ENCODE peak calls at places on chromosomes 6 and 20, in nine cellular contexts. One of them, this sample, is unnamed.

GRCh38 chr6:15659181-15659580 is 3.6 kb downstream of the DTNBP1 start:
- DNase-seq in right lobe of liver: no peak
- DNase-seq in neuronal stem cell: no peak
- DNase-seq in A549: no peak
- DNase-seq in AG04450: no peak
- DNase-seq in brain microvascular endothelial cell: no peak
- DNase-seq in uterus: no peak
- DNase-seq in PC-3: no peak
- DNase-seq in CD4-positive, CD25-positive, alpha-beta regulatory T cell: no peak
- DNase-seq in this sample: no peak

GRCh38 chr6:167707686-167708500 is 118.8 kb upstream of the AFDN start:
- DNase-seq in right lobe of liver: no peak
- DNase-seq in neuronal stem cell: no peak
- DNase-seq in A549: no peak
- DNase-seq in AG04450: no peak
- DNase-seq in brain microvascular endothelial cell: no peak
- DNase-seq in uterus: no peak
- DNase-seq in PC-3: no peak
- DNase-seq in CD4-positive, CD25-positive, alpha-beta regulatory T cell: no peak
- DNase-seq in this sample: no peak

GRCh38 chr6:37433657-37434271 is 743 bp downstream of the CMTR1 start:
- DNase-seq in right lobe of liver: peak
- DNase-seq in neuronal stem cell: no peak
- DNase-seq in A549: peak
- DNase-seq in AG04450: no peak
- DNase-seq in brain microvascular endothelial cell: peak
- DNase-seq in uterus: no peak
- DNase-seq in PC-3: no peak
- DNase-seq in CD4-positive, CD25-positive, alpha-beta regulatory T cell: peak
- DNase-seq in this sample: peak

GRCh38 chr20:45358282-45359068 is 4.5 kb upstream of the SYS1 start:
- DNase-seq in right lobe of liver: peak
- DNase-seq in neuronal stem cell: no peak
- DNase-seq in A549: no peak
- DNase-seq in AG04450: no peak
- DNase-seq in brain microvascular endothelial cell: peak
- DNase-seq in uterus: peak
- DNase-seq in PC-3: no peak
- DNase-seq in CD4-positive, CD25-positive, alpha-beta regulatory T cell: no peak
- DNase-seq in this sample: no peak

GRCh38 chr20:5122861-5123260 is 3.1 kb upstream of the PCNA start:
- DNase-seq in right lobe of liver: no peak
- DNase-seq in neuronal stem cell: no peak
- DNase-seq in A549: no peak
- DNase-seq in AG04450: no peak
- DNase-seq in brain microvascular endothelial cell: no peak
- DNase-seq in uterus: no peak
- DNase-seq in PC-3: no peak
- DNase-seq in CD4-positive, CD25-positive, alpha-beta regulatory T cell: no peak
- DNase-seq in this sample: no peak

GRCh38 chr6:21712213-21712612 is 118.7 kb downstream of the SOX4 start:
- DNase-seq in right lobe of liver: no peak
- DNase-seq in neuronal stem cell: no peak
- DNase-seq in A549: no peak
- DNase-seq in AG04450: no peak
- DNase-seq in brain microvascular endothelial cell: no peak
- DNase-seq in uterus: no peak
- DNase-seq in PC-3: no peak
- DNase-seq in CD4-positive, CD25-positive, alpha-beta regulatory T cell: no peak
- DNase-seq in this sample: no peak

GRCh38 chr6:130810307-130811030 is 16.7 kb upstream of the SMLR1 start:
- DNase-seq in right lobe of liver: no peak
- DNase-seq in neuronal stem cell: no peak
- DNase-seq in A549: no peak
- DNase-seq in AG04450: peak
- DNase-seq in brain microvascular endothelial cell: no peak
- DNase-seq in uterus: no peak
- DNase-seq in PC-3: no peak
- DNase-seq in CD4-positive, CD25-positive, alpha-beta regulatory T cell: no peak
- DNase-seq in this sample: no peak

GRCh38 chr6:32152414-32153251 is 894 bp upstream of the PRRT1 start:
- DNase-seq in right lobe of liver: no peak
- DNase-seq in neuronal stem cell: no peak
- DNase-seq in A549: no peak
- DNase-seq in AG04450: no peak
- DNase-seq in brain microvascular endothelial cell: peak
- DNase-seq in uterus: no peak
- DNase-seq in PC-3: no peak
- DNase-seq in CD4-positive, CD25-positive, alpha-beta regulatory T cell: no peak
- DNase-seq in this sample: no peak

GRCh38 chr20:49608752-49609670 is 41.1 kb upstream of the PTGIS start:
- DNase-seq in right lobe of liver: peak
- DNase-seq in neuronal stem cell: peak
- DNase-seq in A549: peak
- DNase-seq in AG04450: no peak
- DNase-seq in brain microvascular endothelial cell: peak
- DNase-seq in uterus: peak
- DNase-seq in PC-3: peak
- DNase-seq in CD4-positive, CD25-positive, alpha-beta regulatory T cell: peak
- DNase-seq in this sample: peak

GRCh38 chr20:47747663-47748031 is 37.6 kb downstream of the SULF2 start:
- DNase-seq in right lobe of liver: no peak
- DNase-seq in neuronal stem cell: no peak
- DNase-seq in A549: no peak
- DNase-seq in AG04450: no peak
- DNase-seq in brain microvascular endothelial cell: no peak
- DNase-seq in uterus: no peak
- DNase-seq in PC-3: no peak
- DNase-seq in CD4-positive, CD25-positive, alpha-beta regulatory T cell: no peak
- DNase-seq in this sample: no peak

GRCh38 chr6:30776361-30777223 is 32.2 kb upstream of the IER3 start:
- DNase-seq in right lobe of liver: no peak
- DNase-seq in neuronal stem cell: no peak
- DNase-seq in A549: no peak
- DNase-seq in AG04450: no peak
- DNase-seq in brain microvascular endothelial cell: no peak
- DNase-seq in uterus: no peak
- DNase-seq in PC-3: no peak
- DNase-seq in CD4-positive, CD25-positive, alpha-beta regulatory T cell: no peak
- DNase-seq in this sample: no peak

GRCh38 chr6:30775104-30775503 is 30.8 kb upstream of the IER3 start:
- DNase-seq in right lobe of liver: no peak
- DNase-seq in neuronal stem cell: no peak
- DNase-seq in A549: no peak
- DNase-seq in AG04450: no peak
- DNase-seq in brain microvascular endothelial cell: no peak
- DNase-seq in uterus: no peak
- DNase-seq in PC-3: no peak
- DNase-seq in CD4-positive, CD25-positive, alpha-beta regulatory T cell: no peak
- DNase-seq in this sample: no peak

GRCh38 chr6:30778001-30778400 is 33.7 kb upstream of the IER3 start:
- DNase-seq in right lobe of liver: no peak
- DNase-seq in neuronal stem cell: no peak
- DNase-seq in A549: no peak
- DNase-seq in AG04450: no peak
- DNase-seq in brain microvascular endothelial cell: no peak
- DNase-seq in uterus: no peak
- DNase-seq in PC-3: no peak
- DNase-seq in CD4-positive, CD25-positive, alpha-beta regulatory T cell: no peak
- DNase-seq in this sample: no peak

GRCh38 chr6:30770592-30770991 is 26.2 kb upstream of the IER3 start:
- DNase-seq in right lobe of liver: no peak
- DNase-seq in neuronal stem cell: no peak
- DNase-seq in A549: no peak
- DNase-seq in AG04450: no peak
- DNase-seq in brain microvascular endothelial cell: no peak
- DNase-seq in uterus: no peak
- DNase-seq in PC-3: no peak
- DNase-seq in CD4-positive, CD25-positive, alpha-beta regulatory T cell: no peak
- DNase-seq in this sample: no peak

GRCh38 chr6:30774701-30775100 is 30.4 kb upstream of the IER3 start:
- DNase-seq in right lobe of liver: no peak
- DNase-seq in neuronal stem cell: no peak
- DNase-seq in A549: no peak
- DNase-seq in AG04450: no peak
- DNase-seq in brain microvascular endothelial cell: no peak
- DNase-seq in uterus: no peak
- DNase-seq in PC-3: no peak
- DNase-seq in CD4-positive, CD25-positive, alpha-beta regulatory T cell: no peak
- DNase-seq in this sample: no peak
- H3K27ac ChIP-seq in right lobe of liver: no peak
- H3K27ac ChIP-seq in neuronal stem cell: no peak
- H3K27ac ChIP-seq in A549: peak
- H3K27ac ChIP-seq in AG04450: no peak
- H3K27ac ChIP-seq in brain microvascular endothelial cell: no peak
- H3K27ac ChIP-seq in uterus: peak
- H3K27ac ChIP-seq in PC-3: no peak
- H3K27ac ChIP-seq in CD4-positive, CD25-positive, alpha-beta regulatory T cell: no peak
- H3K27ac ChIP-seq in this sample: no peak

GRCh38 chr6:144580039-144580438 is 294.9 kb downstream of the UTRN start:
- DNase-seq in right lobe of liver: no peak
- DNase-seq in neuronal stem cell: no peak
- DNase-seq in A549: no peak
- DNase-seq in AG04450: no peak
- DNase-seq in brain microvascular endothelial cell: no peak
- DNase-seq in uterus: no peak
- DNase-seq in PC-3: no peak
- DNase-seq in CD4-positive, CD25-positive, alpha-beta regulatory T cell: no peak
- DNase-seq in this sample: no peak

GRCh38 chr6:144580771-144581170 is 295.6 kb downstream of the UTRN start:
- DNase-seq in right lobe of liver: no peak
- DNase-seq in neuronal stem cell: no peak
- DNase-seq in A549: no peak
- DNase-seq in AG04450: no peak
- DNase-seq in brain microvascular endothelial cell: no peak
- DNase-seq in uterus: no peak
- DNase-seq in PC-3: no peak
- DNase-seq in CD4-positive, CD25-positive, alpha-beta regulatory T cell: no peak
- DNase-seq in this sample: no peak

GRCh38 chr6:144576871-144577270 is 291.7 kb downstream of the UTRN start:
- DNase-seq in right lobe of liver: no peak
- DNase-seq in neuronal stem cell: no peak
- DNase-seq in A549: no peak
- DNase-seq in AG04450: no peak
- DNase-seq in brain microvascular endothelial cell: no peak
- DNase-seq in uterus: no peak
- DNase-seq in PC-3: no peak
- DNase-seq in CD4-positive, CD25-positive, alpha-beta regulatory T cell: no peak
- DNase-seq in this sample: no peak

GRCh38 chr6:144581807-144582537 is 296.8 kb downstream of the UTRN start:
- DNase-seq in right lobe of liver: no peak
- DNase-seq in neuronal stem cell: peak
- DNase-seq in A549: peak
- DNase-seq in AG04450: no peak
- DNase-seq in brain microvascular endothelial cell: peak
- DNase-seq in uterus: no peak
- DNase-seq in PC-3: peak
- DNase-seq in CD4-positive, CD25-positive, alpha-beta regulatory T cell: peak
- DNase-seq in this sample: peak

DNA sequence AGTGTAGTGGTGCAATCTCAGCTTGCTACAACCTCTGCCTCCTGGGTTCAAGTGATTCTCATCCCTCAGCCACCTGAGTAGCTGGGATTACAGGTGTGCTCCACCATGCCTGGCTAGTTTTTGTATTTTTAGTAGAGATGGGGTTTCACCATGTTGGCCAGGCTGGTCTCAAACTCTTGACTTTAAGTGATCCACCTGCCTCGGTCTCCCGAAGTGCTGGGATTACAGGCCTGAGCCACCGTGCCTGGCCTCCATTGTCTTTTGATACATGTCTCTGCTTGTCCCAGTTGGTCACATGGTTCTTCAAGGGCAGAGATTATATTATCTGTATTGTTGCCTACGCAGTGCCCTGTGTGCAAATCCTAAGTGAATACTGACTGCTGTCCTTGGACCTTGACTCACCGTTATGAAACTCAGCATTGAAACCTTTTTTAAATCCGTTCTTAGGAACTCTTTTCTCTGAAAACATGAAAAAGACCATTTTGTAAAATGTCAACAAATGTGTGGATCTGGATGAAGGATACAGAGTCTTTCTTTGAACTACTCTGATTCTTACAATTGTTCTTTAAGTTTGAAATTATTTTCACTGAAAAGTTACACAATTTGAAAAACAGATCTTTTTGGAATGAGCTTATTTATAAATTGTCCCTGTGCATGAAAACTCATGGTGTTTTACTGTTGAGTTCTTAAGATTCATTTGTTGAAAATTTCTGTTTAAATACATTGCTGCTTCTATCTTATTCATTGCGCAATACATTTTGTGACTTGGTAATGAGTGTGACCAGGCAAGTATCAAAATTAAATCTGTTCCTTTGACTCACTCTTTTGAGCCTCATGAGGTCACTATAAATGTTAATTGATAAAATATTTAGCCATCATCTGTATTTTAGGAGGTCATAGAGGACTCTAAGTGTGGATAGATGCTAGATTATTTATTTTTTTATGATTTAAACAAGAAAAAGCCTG is 293.5 kb downstream of the UTRN start:
- DNase-seq in right lobe of liver: no peak
- DNase-seq in neuronal stem cell: no peak
- DNase-seq in A549: no peak
- DNase-seq in AG04450: no peak
- DNase-seq in brain microvascular endothelial cell: no peak
- DNase-seq in uterus: no peak
- DNase-seq in PC-3: no peak
- DNase-seq in CD4-positive, CD25-positive, alpha-beta regulatory T cell: no peak
- DNase-seq in this sample: no peak
- H3K27ac ChIP-seq in right lobe of liver: no peak
- H3K27ac ChIP-seq in neuronal stem cell: no peak
- H3K27ac ChIP-seq in A549: no peak
- H3K27ac ChIP-seq in AG04450: no peak
- H3K27ac ChIP-seq in brain microvascular endothelial cell: no peak
- H3K27ac ChIP-seq in uterus: no peak
- H3K27ac ChIP-seq in PC-3: no peak
- H3K27ac ChIP-seq in CD4-positive, CD25-positive, alpha-beta regulatory T cell: no peak
- H3K27ac ChIP-seq in this sample: no peak

GRCh38 chr20:63653041-63653973 is at the start of gene STMN3:
- DNase-seq in right lobe of liver: peak
- DNase-seq in neuronal stem cell: peak
- DNase-seq in A549: peak
- DNase-seq in AG04450: peak
- DNase-seq in brain microvascular endothelial cell: peak
- DNase-seq in uterus: peak
- DNase-seq in PC-3: peak
- DNase-seq in CD4-positive, CD25-positive, alpha-beta regulatory T cell: peak
- DNase-seq in this sample: no peak
- H3K27ac ChIP-seq in right lobe of liver: no peak
- H3K27ac ChIP-seq in neuronal stem cell: peak
- H3K27ac ChIP-seq in A549: no peak
- H3K27ac ChIP-seq in AG04450: no peak
- H3K27ac ChIP-seq in brain microvascular endothelial cell: no peak
- H3K27ac ChIP-seq in uterus: peak
- H3K27ac ChIP-seq in PC-3: no peak
- H3K27ac ChIP-seq in CD4-positive, CD25-positive, alpha-beta regulatory T cell: peak
- H3K27ac ChIP-seq in this sample: peak

DNA sequence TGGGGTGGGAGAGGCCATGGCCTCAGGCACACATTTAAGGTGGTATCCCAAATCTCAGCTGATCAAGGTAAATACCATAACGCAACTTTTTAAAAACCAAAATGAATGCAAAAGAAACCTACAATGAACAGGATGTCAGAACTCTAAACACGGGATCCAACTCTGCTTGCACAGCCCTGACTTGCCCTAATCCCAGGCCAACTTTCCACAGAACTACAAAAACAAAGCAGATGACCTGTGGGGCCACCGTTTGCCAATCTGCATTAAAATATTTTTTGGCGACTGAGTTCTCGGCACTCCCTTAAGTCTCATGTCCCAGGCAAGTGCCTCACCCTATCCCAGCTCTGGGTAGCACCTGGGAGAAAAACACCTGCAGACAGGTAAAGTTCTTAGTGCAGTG is 110.5 kb downstream of the ZFP64 start:
- DNase-seq in right lobe of liver: no peak
- DNase-seq in neuronal stem cell: no peak
- DNase-seq in A549: no peak
- DNase-seq in AG04450: no peak
- DNase-seq in brain microvascular endothelial cell: no peak
- DNase-seq in uterus: no peak
- DNase-seq in PC-3: no peak
- DNase-seq in CD4-positive, CD25-positive, alpha-beta regulatory T cell: no peak
- DNase-seq in this sample: no peak
- H3K27ac ChIP-seq in right lobe of liver: no peak
- H3K27ac ChIP-seq in neuronal stem cell: no peak
- H3K27ac ChIP-seq in A549: no peak
- H3K27ac ChIP-seq in AG04450: no peak
- H3K27ac ChIP-seq in brain microvascular endothelial cell: no peak
- H3K27ac ChIP-seq in uterus: no peak
- H3K27ac ChIP-seq in PC-3: no peak
- H3K27ac ChIP-seq in CD4-positive, CD25-positive, alpha-beta regulatory T cell: no peak
- H3K27ac ChIP-seq in this sample: no peak